ENCODE peak calls at places on chromosomes 2 and 18, in eight cellular contexts. W, L, O, Z, M, Y, S and V are unnamed samples.

GRCh38 chr2:14255135-14255820 is 377.2 kb upstream of the LRATD1 start:
- DNase-seq in W (no peak), L (no peak), O (no peak), Z (no peak), M (no peak), Y (no peak), S (no peak), V (no peak)

GRCh38 chr2:17309741-17310339 is 208.4 kb downstream of the RAD51AP2 start:
- DNase-seq in W (peak; percentile 63), L (peak; percentile 2), O (peak; percentile 42), Z (peak; percentile 63), M (peak; percentile 18), Y (no peak), S (peak; percentile 55), V (peak; percentile 20)

GRCh38 chr2:3595985-3596384 is 1.1 kb downstream of the COLEC11 start:
- DNase-seq in W (no peak), L (peak; percentile 42), O (no peak), Z (no peak), M (peak; percentile 73), Y (no peak), S (no peak), V (no peak)

GRCh38 chr2:144137705-144138428 is 382.1 kb downstream of the ZEB2 start:
- DNase-seq in W (no peak), L (no peak), O (peak; percentile 81), Z (no peak), M (no peak), Y (no peak), S (peak; percentile 73), V (no peak)

GRCh38 chr2:233029321-233029720 is 3.2 kb upstream of the NEU2 start:
- DNase-seq in W (no peak), L (no peak), O (no peak), Z (no peak), M (no peak), Y (no peak), S (peak; percentile 17), V (peak; percentile 69)

GRCh38 chr2:221372156-221372870 is 199.8 kb downstream of the EPHA4 start:
- DNase-seq in W (peak; percentile 22), L (no peak), O (no peak), Z (peak; percentile 54), M (no peak), Y (no peak), S (peak; percentile 32), V (no peak)

GRCh38 chr2:220277445-220277960 is 650.1 kb downstream of the SLC4A3 start:
- DNase-seq in W (no peak), L (no peak), O (peak; percentile 88), Z (no peak), M (no peak), Y (no peak), S (peak; percentile 97), V (peak; percentile 46)

GRCh38 chr2:215765729-215766360 is 247.5 kb downstream of the MREG start:
- DNase-seq in W (no peak), L (no peak), O (no peak), Z (no peak), M (no peak), Y (no peak), S (no peak), V (no peak)

GRCh38 chr18:23684515-23685197 is 4.6 kb upstream of the LAMA3 start:
- DNase-seq in W (no peak), L (no peak), O (no peak), Z (no peak), M (no peak), Y (no peak), S (peak; percentile 42), V (no peak)

GRCh38 chr2:8574196-8575010 is 107.5 kb upstream of the ID2 start:
- DNase-seq in W (no peak), L (no peak), O (no peak), Z (no peak), M (no peak), Y (no peak), S (peak; percentile 64), V (no peak)

GRCh38 chr2:217142649-217143266 is 282.9 kb upstream of the TNP1 start:
- DNase-seq in W (peak; percentile 29), L (peak; percentile 10), O (no peak), Z (peak; percentile 5), M (peak; percentile 47), Y (no peak), S (no peak), V (no peak)

GRCh38 chr18:68769423-68769822 is 28.5 kb upstream of the CCDC102B start:
- DNase-seq in W (no peak), L (no peak), O (peak; percentile 76), Z (no peak), M (no peak), Y (no peak), S (no peak), V (no peak)

GRCh38 chr18:48022531-48023330 is 92.3 kb upstream of the SMAD2 start:
- DNase-seq in W (peak; percentile 62), L (no peak), O (peak; percentile 59), Z (no peak), M (no peak), Y (no peak), S (peak; percentile 58), V (no peak)

GRCh38 chr2:69774984-69775982 is 33.3 kb downstream of the ANXA4 start:
- DNase-seq in W (no peak), L (no peak), O (no peak), Z (no peak), M (peak; percentile 46), Y (no peak), S (peak; percentile 21), V (no peak)

GRCh38 chr2:114727012-114727411 is 284.6 kb downstream of the DPP10 start:
- DNase-seq in W (no peak), L (no peak), O (no peak), Z (no peak), M (no peak), Y (peak; percentile 14), S (no peak), V (no peak)

GRCh38 chr2:106332054-106332453 is 136.2 kb downstream of the RGPD3 start:
- DNase-seq in W (no peak), L (no peak), O (no peak), Z (no peak), M (no peak), Y (no peak), S (no peak), V (no peak)

GRCh38 chr2:68203587-68203986 is 45.9 kb downstream of the PNO1 start:
- DNase-seq in W (no peak), L (no peak), O (no peak), Z (no peak), M (no peak), Y (no peak), S (no peak), V (no peak)